ENCODE peak calls at places on chromosomes 2 and 18, in four cellular contexts. G, T, H and B are unnamed samples. For H3K4me1, the result is how much of the 10 kb centered on the place peaks cover.

GRCh38 chr2:12313445-12314118 is 403.2 kb upstream of the TRIB2 start:
- DNase-seq in T (no peak), G (no peak), H (no peak), B (no peak)

GRCh38 chr18:11673560-11673959 is 15.5 kb upstream of the GNAL start:
- DNase-seq in T (no peak), H (no peak), G (no peak), B (no peak)

GRCh38 chr2:120289221-120289906 is 36.7 kb downstream of the RALB start:
- DNase-seq in G (no peak), T (no peak), H (no peak), B (no peak)

GRCh38 chr2:46850742-46851141 is 64.9 kb downstream of the MCFD2 start:
- DNase-seq in H (no peak), G (no peak), T (no peak), B (no peak)

GRCh38 chr2:53498210-53498609 is 269.4 kb upstream of the CHAC2 start:
- DNase-seq in G (no peak), T (no peak), H (no peak), B (no peak)

GRCh38 chr2:8954990-8955389 is 48.5 kb downstream of the MBOAT2 start:
- DNase-seq in H (no peak), G (no peak), T (no peak), B (no peak)

GRCh38 chr2:47195149-47195548 is 40.0 kb upstream of the STPG4 start:
- DNase-seq in T (no peak), G (no peak), H (no peak), B (no peak)

GRCh38 chr2:30639836-30640235 is 167.4 kb downstream of the CAPN13 start:
- DNase-seq in H (no peak), T (no peak), G (no peak), B (no peak)

GRCh38 chr2:86821306-86821705 is 30.6 kb upstream of the CD8A start:
- DNase-seq in G (no peak), H (no peak), T (no peak), B (no peak)

GRCh38 chr2:237859533-237860272 is at the start of gene RAMP1:
- DNase-seq in G (no peak), T (no peak), H (no peak), B (no peak)

GRCh38 chr2:190121971-190122370 is 59.4 kb upstream of the MSTN start:
- DNase-seq in T (no peak), H (peak), G (peak), B (peak)

GRCh38 chr2:429575-430254 is 141.8 kb upstream of the ALKAL2 start:
- DNase-seq in G (no peak), T (no peak), H (no peak), B (no peak)

GRCh38 chr18:8791171-8791651 is 85.9 kb downstream of the MTCL1 start:
- DNase-seq in T (no peak), G (peak), H (no peak), B (no peak)

GRCh38 chr2:3143602-3144001 is 234.0 kb downstream of the EIPR1 start:
- DNase-seq in G (no peak), T (no peak), H (no peak), B (no peak)

GRCh38 chr2:38554973-38555595 is 47.6 kb downstream of the HNRNPLL start:
- DNase-seq in G (peak), H (no peak), T (no peak), B (no peak)

GRCh38 chr2:106581276-106581675 is 94.1 kb downstream of the CD8B2 start:
- DNase-seq in H (no peak), T (no peak), G (no peak), B (no peak)

GRCh38 chr2:2320486-2321249 is 10.4 kb downstream of the MYT1L start:
- DNase-seq in T (no peak), G (no peak), H (no peak), B (no peak)

GRCh38 chr2:180122874-180123273 is 115.8 kb upstream of the CWC22 start:
- DNase-seq in G (no peak), T (no peak), H (no peak), B (no peak)

GRCh38 chr2:214545881-214546280 is 135.0 kb downstream of the VWC2L start:
- DNase-seq in H (no peak), G (no peak), T (no peak), B (no peak)

GRCh38 chr2:138648606-138649005 is 131.6 kb downstream of the NXPH2 start:
- DNase-seq in T (no peak), H (no peak), G (no peak), B (peak)

GRCh38 chr2:124983595-124983994 is 958.5 kb downstream of the CNTNAP5 start:
- DNase-seq in T (no peak), G (no peak), H (no peak), B (no peak)

GRCh38 chr2:43067254-43068052 is 159.0 kb downstream of the ZFP36L2 start:
- DNase-seq in H (no peak), G (no peak), T (no peak), B (no peak)

GRCh38 chr2:202238234-202239197 is at the start of gene SUMO1:
- DNase-seq in T (peak), G (peak), H (peak), B (peak)

GRCh38 chr2:164479460-164479859 is 141.8 kb downstream of the GRB14 start:
- DNase-seq in H (no peak), T (no peak), G (peak), B (peak)

GRCh38 chr2:170307988-170308387 is 130.0 kb downstream of the MYO3B start:
- DNase-seq in G (no peak), T (no peak), H (no peak), B (no peak)

GRCh38 chr2:11569636-11570035 is 35.8 kb downstream of the GREB1 start:
- DNase-seq in G (no peak), H (no peak), T (no peak), B (no peak)

GRCh38 chr2:190802133-190802532 is 78.5 kb upstream of the GLS start:
- DNase-seq in T (no peak), H (no peak), G (no peak), B (no peak)

GRCh38 chr2:188787002-188787660 is 187.0 kb upstream of the COL3A1 start:
- DNase-seq in T (no peak), G (no peak), H (no peak), B (no peak)

GRCh38 chr2:64296150-64296500 is 151.9 kb upstream of the PELI1 start:
- DNase-seq in H (no peak), T (no peak), G (no peak), B (no peak)

GRCh38 chr2:20507166-20507692 is 60.4 kb downstream of the RHOB start:
- DNase-seq in H (peak), T (no peak), G (no peak), B (no peak)

GRCh38 chr2:158984554-158985207 is 16.2 kb downstream of the TANC1 start:
- DNase-seq in T (no peak), G (no peak), H (no peak), B (no peak)

GRCh38 chr2:5911801-5912200 is 219.6 kb downstream of the SOX11 start:
- DNase-seq in T (no peak), G (no peak), H (no peak), B (no peak)

GRCh38 chr2:2161871-2162653 is 169.0 kb downstream of the MYT1L start:
- DNase-seq in G (no peak), H (no peak), T (no peak), B (no peak)

GRCh38 chr2:15976334-15976733 is 36.0 kb downstream of the MYCN start:
- DNase-seq in G (no peak), T (no peak), H (no peak), B (no peak)

GRCh38 chr2:236703310-236703709 is 133.7 kb downstream of the ACKR3 start:
- DNase-seq in G (no peak), H (no peak), T (no peak), B (no peak)

GRCh38 chr2:20390524-20391123 is 40.0 kb upstream of the PUM2 start:
- DNase-seq in T (no peak), G (no peak), H (no peak), B (no peak)

GRCh38 chr2:181241366-181241765 is 215.8 kb upstream of the ITGA4 start:
- DNase-seq in G (no peak), T (no peak), H (no peak), B (no peak)

DNA sequence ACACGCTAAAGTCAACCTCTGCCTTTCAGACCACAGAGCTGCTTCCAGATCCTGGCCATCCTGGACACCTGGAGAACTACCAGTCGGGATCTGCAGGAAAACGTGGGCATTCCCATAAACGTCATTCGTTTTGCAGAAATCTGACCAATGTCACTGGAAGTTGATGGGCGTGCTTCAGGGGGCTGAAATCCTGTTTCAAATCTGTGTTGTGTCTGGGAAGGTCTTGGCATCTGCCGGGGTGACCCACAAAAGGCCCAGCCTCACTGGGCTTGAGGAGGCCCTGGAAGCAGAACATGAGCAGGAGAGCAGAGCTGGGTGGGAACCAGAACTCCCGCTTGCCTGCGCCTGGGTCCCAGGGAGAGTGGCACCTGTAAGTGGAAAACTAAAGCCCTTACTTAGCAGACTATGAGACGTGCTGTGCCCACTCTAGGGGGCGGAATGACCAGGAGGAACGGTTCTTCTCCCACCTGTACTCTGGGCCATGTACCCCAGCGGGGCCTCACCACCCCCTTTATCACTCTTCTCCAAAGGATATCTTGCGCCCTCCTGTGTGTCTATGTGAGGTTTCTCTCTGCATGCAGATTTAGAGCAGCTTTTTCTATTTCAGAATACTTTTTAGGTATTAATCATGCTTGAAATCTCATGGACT is 200.9 kb downstream of the FAM210A start:
- DNase-seq in T (no peak), G (no peak), H (no peak), B (no peak)
- TF ChIP-seq SUZ12 in T (no peak), G (no peak), H (no peak), B (no peak)

GRCh38 chr18:46421973-46422551 is 235.0 kb downstream of the LOXHD1 start:
- DNase-seq in T (no peak), H (no peak), G (no peak), B (no peak)

GRCh38 chr18:46419391-46420141 is 237.5 kb downstream of the LOXHD1 start:
- DNase-seq in H (no peak), T (no peak), G (no peak), B (no peak)

GRCh38 chr18:46415532-46415931 is 241.5 kb downstream of the LOXHD1 start:
- DNase-seq in H (no peak), T (no peak), G (no peak), B (no peak)

GRCh38 chr18:46416706-46417638 is 240.0 kb downstream of the LOXHD1 start:
- DNase-seq in G (no peak), T (no peak), H (no peak), B (no peak)

GRCh38 chr18:46418657-46419260 is 238.3 kb downstream of the LOXHD1 start:
- DNase-seq in H (no peak), G (no peak), T (no peak), B (no peak)
- H3K4me1 ChIP-seq in H (under half), G (under half), T (under half), B (under half)

GRCh38 chr2:216307496-216307895 is 64.8 kb downstream of the MARCHF4 start:
- DNase-seq in T (no peak), G (no peak), H (no peak), B (no peak)
- TF ChIP-seq YY1 in T (no peak), G (no peak), H (no peak), B (no peak)

DNA sequence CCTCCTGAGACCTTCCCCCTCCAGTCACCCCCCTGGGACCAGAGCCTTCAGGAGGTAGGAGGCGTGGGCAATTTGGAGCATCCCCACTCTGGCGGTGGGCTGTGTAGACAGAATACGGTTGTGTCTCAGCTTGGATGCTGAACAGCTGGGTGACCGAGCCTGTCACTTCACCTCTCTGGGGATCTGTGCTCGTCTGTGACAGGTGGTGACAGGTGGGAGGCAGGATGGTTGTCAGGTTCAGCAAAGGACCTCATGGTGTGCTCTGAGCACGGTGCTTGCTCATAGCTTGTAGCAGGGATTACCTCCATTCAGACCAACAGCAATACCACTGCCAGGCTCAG is 186.5 kb upstream of the HS6ST1 start:
- DNase-seq in G (no peak), T (no peak), H (no peak), B (no peak)
- TF ChIP-seq SUZ12 in G (no peak), T (no peak), H (no peak), B (no peak)

DNA sequence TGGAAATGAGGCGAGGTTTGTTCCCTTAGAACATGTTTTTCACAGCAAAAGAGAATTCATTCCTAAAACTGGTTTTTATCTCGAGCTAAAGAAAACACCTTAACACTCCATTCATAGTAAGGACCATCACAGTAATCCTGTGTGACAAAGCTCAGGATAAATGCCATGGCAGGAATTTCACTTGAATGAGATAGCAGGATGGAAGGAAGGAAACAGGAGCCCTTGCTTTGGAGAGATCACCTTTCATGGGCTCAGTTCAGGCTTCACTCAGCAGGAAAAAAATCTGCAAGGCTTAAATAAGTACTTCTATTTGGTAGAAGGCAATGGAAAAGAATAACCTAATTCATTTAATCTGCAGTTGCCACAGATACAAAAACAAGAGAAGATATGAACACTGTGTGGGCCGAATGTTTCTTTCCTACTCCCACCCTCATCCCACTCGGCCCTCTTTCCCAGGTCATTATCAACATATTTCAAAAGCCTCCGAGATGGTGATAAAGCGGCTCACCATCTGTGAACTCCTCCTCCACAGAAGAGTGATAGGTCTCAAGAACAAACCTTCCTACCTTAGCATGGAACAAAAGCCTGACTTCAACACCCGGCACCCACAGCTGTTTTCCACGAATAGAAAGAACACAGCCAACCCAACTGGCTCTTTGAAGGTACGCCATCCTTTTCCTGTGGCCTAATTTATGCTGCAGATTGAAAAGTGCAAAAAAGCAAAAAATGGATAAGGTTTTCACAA is 28.9 kb downstream of the BCL2 start:
- DNase-seq in G (no peak), H (no peak), T (no peak), B (no peak)
- H3K4me1 ChIP-seq in G (under half), H (under half), T (under half), B (under half)

GRCh38 chr18:21331094-21331493 is 89.1 kb downstream of the GREB1L start:
- DNase-seq in H (no peak), T (no peak), G (no peak), B (no peak)

GRCh38 chr18:21321711-21322110 is 79.7 kb downstream of the GREB1L start:
- DNase-seq in H (no peak), T (no peak), G (no peak), B (no peak)

GRCh38 chr18:21330122-21330701 is 88.2 kb downstream of the GREB1L start:
- DNase-seq in T (no peak), H (no peak), G (peak), B (no peak)

GRCh38 chr18:21327101-21327500 is 85.1 kb downstream of the GREB1L start:
- DNase-seq in G (no peak), H (no peak), T (no peak), B (no peak)
- TF ChIP-seq YY1 in G (no peak), H (no peak), T (no peak), B (no peak)

DNA sequence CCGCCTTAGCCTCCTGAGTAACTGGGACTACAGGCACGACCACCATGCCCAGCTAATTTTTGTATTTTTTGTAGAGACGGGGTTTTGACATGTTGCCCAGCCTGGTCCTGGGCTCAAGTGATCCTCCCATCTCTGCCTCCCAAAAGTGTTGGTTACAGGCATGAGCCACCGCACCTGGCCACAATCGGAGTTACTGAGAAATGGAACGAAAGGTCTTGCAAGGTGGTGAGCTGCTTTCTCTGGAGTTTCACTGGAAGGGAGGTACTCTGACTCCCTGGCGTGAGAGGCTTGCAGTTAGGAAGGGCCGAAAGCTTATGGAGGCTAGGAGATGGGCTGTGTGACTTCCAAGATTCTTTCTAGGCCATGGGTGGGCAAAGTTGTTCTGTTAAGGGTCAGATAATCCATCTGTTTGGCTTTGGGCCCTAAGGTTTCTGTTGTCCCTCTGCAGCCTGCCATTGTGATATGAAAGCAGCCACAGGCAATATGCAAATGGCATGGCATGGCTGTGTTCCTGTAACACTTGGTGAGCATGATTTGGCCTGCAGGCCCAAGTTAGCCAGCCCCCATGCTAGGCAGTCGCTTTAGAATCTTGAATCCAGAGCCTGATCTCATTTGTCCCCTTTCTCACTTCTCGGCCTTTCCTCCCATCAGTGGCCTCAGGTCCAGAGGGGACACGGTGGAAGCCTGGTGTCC is 7.9 kb downstream of the EFHD1 start:
- DNase-seq in T (no peak), H (no peak), G (no peak), B (no peak)
- TF ChIP-seq SUZ12 in T (no peak), H (no peak), G (no peak), B (no peak)

DNA sequence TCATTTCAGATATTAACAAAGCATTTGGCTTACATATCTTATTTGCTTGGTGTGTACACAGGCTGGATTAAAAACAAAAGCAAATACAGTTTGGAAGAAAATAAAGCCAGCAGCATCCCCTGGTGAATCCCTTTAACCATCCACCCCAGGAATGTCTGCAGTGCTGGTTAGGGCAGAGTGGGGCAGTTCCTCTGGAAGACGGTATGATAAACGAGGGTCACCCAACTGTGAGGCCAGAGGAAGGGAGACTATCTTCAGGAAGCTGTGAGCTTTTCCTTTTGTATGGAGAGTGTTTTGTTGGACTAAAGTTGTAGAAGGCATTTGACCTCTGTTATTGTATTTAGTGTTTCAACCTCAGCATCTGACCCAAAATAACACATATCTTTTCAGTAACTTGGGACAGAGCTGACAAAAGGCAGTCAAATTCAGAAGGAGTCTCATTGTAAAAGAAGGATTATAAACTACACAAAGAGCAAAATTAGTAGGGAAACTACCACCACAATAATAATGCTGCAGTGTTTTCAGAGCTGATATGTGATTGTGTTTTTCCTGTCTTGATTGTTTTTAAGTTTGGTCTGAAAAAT is 159.1 kb downstream of the FMNL2 start:
- DNase-seq in H (no peak), T (no peak), G (no peak), B (no peak)
- H3K4me1 ChIP-seq in H (under half), T (under half), G (half or more), B (under half)